ENCODE peak calls at places on chromosome 7, in six cellular contexts. One of them, this sample, is unnamed.

GRCh38 chr7:86976958-86977357 is 82.5 kb downstream of the ELAPOR2 start:
- DNase-seq in colonic mucosa: no peak
- DNase-seq in psoas muscle: no peak
- DNase-seq in SJCRH30: no peak
- DNase-seq in upper lobe of right lung: no peak
- DNase-seq in cardiac muscle cell: no peak
- DNase-seq in this sample: no peak

GRCh38 chr7:149713731-149714068 is 59.7 kb downstream of the ZNF467 start:
- DNase-seq in colonic mucosa: no peak
- DNase-seq in SJCRH30: no peak
- DNase-seq in psoas muscle: no peak
- DNase-seq in upper lobe of right lung: peak
- DNase-seq in cardiac muscle cell: no peak
- DNase-seq in this sample: no peak

GRCh38 chr7:145848691-145849090 is 267.9 kb upstream of the CNTNAP2 start:
- DNase-seq in colonic mucosa: no peak
- DNase-seq in psoas muscle: no peak
- DNase-seq in cardiac muscle cell: peak
- DNase-seq in SJCRH30: peak
- DNase-seq in upper lobe of right lung: no peak
- DNase-seq in this sample: no peak

GRCh38 chr7:98021588-98022351 is 31.8 kb upstream of the OCM2 start:
- DNase-seq in psoas muscle: peak
- DNase-seq in upper lobe of right lung: peak
- DNase-seq in colonic mucosa: peak
- DNase-seq in cardiac muscle cell: peak
- DNase-seq in SJCRH30: peak
- DNase-seq in this sample: peak

GRCh38 chr7:73652541-73652949 is 15.1 kb upstream of the VPS37D start:
- DNase-seq in SJCRH30: no peak
- DNase-seq in cardiac muscle cell: no peak
- DNase-seq in upper lobe of right lung: no peak
- DNase-seq in colonic mucosa: no peak
- DNase-seq in psoas muscle: no peak
- DNase-seq in this sample: no peak

GRCh38 chr7:45182856-45183710 is 25.5 kb downstream of the RAMP3 start:
- DNase-seq in cardiac muscle cell: no peak
- DNase-seq in SJCRH30: no peak
- DNase-seq in psoas muscle: no peak
- DNase-seq in upper lobe of right lung: peak
- DNase-seq in colonic mucosa: no peak
- DNase-seq in this sample: no peak

GRCh38 chr7:139695616-139696015 is 82.2 kb downstream of the HIPK2 start:
- DNase-seq in colonic mucosa: no peak
- DNase-seq in psoas muscle: no peak
- DNase-seq in SJCRH30: no peak
- DNase-seq in cardiac muscle cell: no peak
- DNase-seq in upper lobe of right lung: no peak
- DNase-seq in this sample: no peak

GRCh38 chr7:131139462-131139861 is 188.2 kb upstream of the MKLN1 start:
- DNase-seq in psoas muscle: no peak
- DNase-seq in upper lobe of right lung: no peak
- DNase-seq in cardiac muscle cell: no peak
- DNase-seq in SJCRH30: no peak
- DNase-seq in colonic mucosa: no peak
- DNase-seq in this sample: no peak

GRCh38 chr7:129315916-129316315 is 91.1 kb downstream of the AHCYL2 start:
- DNase-seq in colonic mucosa: no peak
- DNase-seq in cardiac muscle cell: peak
- DNase-seq in psoas muscle: peak
- DNase-seq in upper lobe of right lung: no peak
- DNase-seq in SJCRH30: peak
- DNase-seq in this sample: no peak

GRCh38 chr7:112994666-112995065 is 92.0 kb downstream of the GPR85 start:
- DNase-seq in SJCRH30: no peak
- DNase-seq in cardiac muscle cell: no peak
- DNase-seq in colonic mucosa: no peak
- DNase-seq in upper lobe of right lung: no peak
- DNase-seq in psoas muscle: no peak
- DNase-seq in this sample: no peak

GRCh38 chr7:45687185-45687560 is 113.0 kb downstream of the ADCY1 start:
- DNase-seq in psoas muscle: no peak
- DNase-seq in colonic mucosa: peak
- DNase-seq in SJCRH30: no peak
- DNase-seq in upper lobe of right lung: peak
- DNase-seq in cardiac muscle cell: no peak
- DNase-seq in this sample: no peak

GRCh38 chr7:8015095-8015745 is 46.6 kb downstream of the GLCCI1 start:
- DNase-seq in SJCRH30: no peak
- DNase-seq in colonic mucosa: no peak
- DNase-seq in upper lobe of right lung: no peak
- DNase-seq in cardiac muscle cell: no peak
- DNase-seq in psoas muscle: no peak
- DNase-seq in this sample: no peak

GRCh38 chr7:4010206-4010605 is 671.9 kb upstream of the FOXK1 start:
- DNase-seq in psoas muscle: no peak
- DNase-seq in upper lobe of right lung: no peak
- DNase-seq in SJCRH30: no peak
- DNase-seq in colonic mucosa: no peak
- DNase-seq in cardiac muscle cell: no peak
- DNase-seq in this sample: no peak

GRCh38 chr7:132249591-132249971 is 326.7 kb downstream of the PLXNA4 start:
- DNase-seq in colonic mucosa: peak
- DNase-seq in SJCRH30: peak
- DNase-seq in psoas muscle: no peak
- DNase-seq in cardiac muscle cell: peak
- DNase-seq in upper lobe of right lung: no peak
- DNase-seq in this sample: no peak

GRCh38 chr7:144720139-144720538 is 115.7 kb downstream of the TPK1 start:
- DNase-seq in colonic mucosa: no peak
- DNase-seq in psoas muscle: no peak
- DNase-seq in cardiac muscle cell: no peak
- DNase-seq in SJCRH30: no peak
- DNase-seq in upper lobe of right lung: no peak
- DNase-seq in this sample: no peak

GRCh38 chr7:69597278-69598076 is 798 bp upstream of the AUTS2 start:
- DNase-seq in SJCRH30: peak
- DNase-seq in upper lobe of right lung: peak
- DNase-seq in psoas muscle: peak
- DNase-seq in cardiac muscle cell: peak
- DNase-seq in colonic mucosa: peak
- DNase-seq in this sample: no peak

GRCh38 chr7:23276381-23276780 is 22.8 kb upstream of the MALSU1 start:
- DNase-seq in upper lobe of right lung: no peak
- DNase-seq in psoas muscle: no peak
- DNase-seq in SJCRH30: peak
- DNase-seq in cardiac muscle cell: no peak
- DNase-seq in colonic mucosa: no peak
- DNase-seq in this sample: no peak

GRCh38 chr7:158082761-158083160 is 504.9 kb downstream of the PTPRN2 start:
- DNase-seq in psoas muscle: no peak
- DNase-seq in cardiac muscle cell: no peak
- DNase-seq in colonic mucosa: no peak
- DNase-seq in upper lobe of right lung: peak
- DNase-seq in SJCRH30: no peak
- DNase-seq in this sample: no peak

GRCh38 chr7:35727571-35727970 is 32.6 kb upstream of the HERPUD2 start:
- DNase-seq in upper lobe of right lung: no peak
- DNase-seq in SJCRH30: no peak
- DNase-seq in cardiac muscle cell: no peak
- DNase-seq in psoas muscle: no peak
- DNase-seq in colonic mucosa: no peak
- DNase-seq in this sample: no peak

GRCh38 chr7:69564454-69565417 is 33.5 kb upstream of the AUTS2 start:
- DNase-seq in SJCRH30: peak
- DNase-seq in colonic mucosa: no peak
- DNase-seq in psoas muscle: no peak
- DNase-seq in cardiac muscle cell: peak
- DNase-seq in upper lobe of right lung: no peak
- DNase-seq in this sample: no peak

GRCh38 chr7:140074780-140075179 is 12.0 kb upstream of the PARP12 start:
- DNase-seq in psoas muscle: no peak
- DNase-seq in cardiac muscle cell: no peak
- DNase-seq in upper lobe of right lung: no peak
- DNase-seq in SJCRH30: no peak
- DNase-seq in colonic mucosa: no peak
- DNase-seq in this sample: no peak

GRCh38 chr7:6513541-6513940 is 37.7 kb downstream of the GRID2IP start:
- DNase-seq in SJCRH30: no peak
- DNase-seq in colonic mucosa: no peak
- DNase-seq in psoas muscle: no peak
- DNase-seq in upper lobe of right lung: no peak
- DNase-seq in cardiac muscle cell: no peak
- DNase-seq in this sample: no peak

GRCh38 chr7:832292-832967 is at the start of gene SUN1:
- DNase-seq in colonic mucosa: no peak
- DNase-seq in psoas muscle: no peak
- DNase-seq in SJCRH30: no peak
- DNase-seq in upper lobe of right lung: no peak
- DNase-seq in cardiac muscle cell: peak
- DNase-seq in this sample: no peak

GRCh38 chr7:832968-833424 is 720 bp downstream of the SUN1 start:
- DNase-seq in colonic mucosa: no peak
- DNase-seq in upper lobe of right lung: no peak
- DNase-seq in SJCRH30: no peak
- DNase-seq in cardiac muscle cell: no peak
- DNase-seq in psoas muscle: no peak
- DNase-seq in this sample: no peak

GRCh38 chr7:833601-834258 is 1.5 kb downstream of the SUN1 start:
- DNase-seq in cardiac muscle cell: no peak
- DNase-seq in colonic mucosa: no peak
- DNase-seq in SJCRH30: no peak
- DNase-seq in upper lobe of right lung: no peak
- DNase-seq in psoas muscle: no peak
- DNase-seq in this sample: no peak

GRCh38 chr7:830069-830468 is 2.2 kb upstream of the SUN1 start:
- DNase-seq in SJCRH30: no peak
- DNase-seq in cardiac muscle cell: no peak
- DNase-seq in upper lobe of right lung: no peak
- DNase-seq in colonic mucosa: no peak
- DNase-seq in psoas muscle: no peak
- DNase-seq in this sample: no peak

GRCh38 chr7:831596-832291 is 532 bp upstream of the SUN1 start:
- DNase-seq in cardiac muscle cell: peak
- DNase-seq in psoas muscle: no peak
- DNase-seq in SJCRH30: no peak
- DNase-seq in upper lobe of right lung: no peak
- DNase-seq in colonic mucosa: no peak
- DNase-seq in this sample: peak
- H3K4me3 ChIP-seq in cardiac muscle cell: no peak
- H3K4me3 ChIP-seq in psoas muscle: peak
- H3K4me3 ChIP-seq in SJCRH30: no peak
- H3K4me3 ChIP-seq in upper lobe of right lung: peak
- H3K4me3 ChIP-seq in colonic mucosa: no peak
- H3K4me3 ChIP-seq in this sample: peak

GRCh38 chr7:101133621-101134398 is 6.9 kb downstream of the SERPINE1 start:
- DNase-seq in colonic mucosa: no peak
- DNase-seq in SJCRH30: no peak
- DNase-seq in upper lobe of right lung: no peak
- DNase-seq in psoas muscle: no peak
- DNase-seq in cardiac muscle cell: no peak
- DNase-seq in this sample: no peak
- H3K27ac ChIP-seq in colonic mucosa: no peak
- H3K27ac ChIP-seq in SJCRH30: no peak
- H3K27ac ChIP-seq in upper lobe of right lung: no peak
- H3K27ac ChIP-seq in psoas muscle: no peak
- H3K27ac ChIP-seq in cardiac muscle cell: no peak
- H3K27ac ChIP-seq in this sample: peak

GRCh38 chr7:88307841-88308240 is 1.1 kb upstream of the STEAP4 start:
- DNase-seq in SJCRH30: no peak
- DNase-seq in psoas muscle: no peak
- DNase-seq in cardiac muscle cell: no peak
- DNase-seq in upper lobe of right lung: no peak
- DNase-seq in colonic mucosa: no peak
- DNase-seq in this sample: no peak

GRCh38 chr7:88309845-88310244 is 3.2 kb upstream of the STEAP4 start:
- DNase-seq in cardiac muscle cell: no peak
- DNase-seq in SJCRH30: peak
- DNase-seq in psoas muscle: no peak
- DNase-seq in colonic mucosa: no peak
- DNase-seq in upper lobe of right lung: no peak
- DNase-seq in this sample: no peak

GRCh38 chr7:88307412-88307811 is 718 bp upstream of the STEAP4 start:
- DNase-seq in psoas muscle: peak
- DNase-seq in SJCRH30: no peak
- DNase-seq in upper lobe of right lung: no peak
- DNase-seq in colonic mucosa: no peak
- DNase-seq in cardiac muscle cell: no peak
- DNase-seq in this sample: no peak

GRCh38 chr7:88305044-88305443 is 1.6 kb downstream of the STEAP4 start:
- DNase-seq in psoas muscle: no peak
- DNase-seq in upper lobe of right lung: no peak
- DNase-seq in cardiac muscle cell: no peak
- DNase-seq in SJCRH30: no peak
- DNase-seq in colonic mucosa: no peak
- DNase-seq in this sample: no peak

DNA sequence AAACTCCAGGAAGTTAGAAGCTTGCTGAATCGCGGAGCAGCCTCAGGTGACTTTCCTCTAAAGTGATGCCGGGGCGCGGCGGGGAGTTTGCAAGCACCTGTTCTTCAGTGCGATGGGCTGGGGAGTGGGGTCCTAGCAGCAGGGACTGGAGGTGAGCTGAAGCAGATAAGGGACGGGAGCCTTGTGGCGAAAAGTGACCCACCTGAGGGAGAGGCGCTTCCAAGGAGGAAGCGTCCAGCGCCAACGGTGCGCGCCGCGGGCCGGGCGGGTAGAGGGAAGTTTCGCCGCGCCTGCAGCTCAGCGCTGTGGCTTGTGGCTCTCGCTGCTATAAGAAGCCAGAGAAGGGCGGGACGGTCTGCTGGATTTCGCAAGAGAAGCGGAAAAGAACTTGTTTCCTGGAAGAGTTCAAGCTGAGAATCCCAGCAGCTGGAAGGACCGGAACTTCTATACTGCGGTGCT is at the start of gene STEAP4:
- DNase-seq in cardiac muscle cell: peak
- DNase-seq in upper lobe of right lung: peak
- DNase-seq in colonic mucosa: peak
- DNase-seq in psoas muscle: peak
- DNase-seq in SJCRH30: no peak
- DNase-seq in this sample: no peak
- H3K4me3 ChIP-seq in cardiac muscle cell: peak
- H3K4me3 ChIP-seq in upper lobe of right lung: peak
- H3K4me3 ChIP-seq in colonic mucosa: peak
- H3K4me3 ChIP-seq in psoas muscle: peak
- H3K4me3 ChIP-seq in SJCRH30: no peak
- H3K4me3 ChIP-seq in this sample: no peak

DNA sequence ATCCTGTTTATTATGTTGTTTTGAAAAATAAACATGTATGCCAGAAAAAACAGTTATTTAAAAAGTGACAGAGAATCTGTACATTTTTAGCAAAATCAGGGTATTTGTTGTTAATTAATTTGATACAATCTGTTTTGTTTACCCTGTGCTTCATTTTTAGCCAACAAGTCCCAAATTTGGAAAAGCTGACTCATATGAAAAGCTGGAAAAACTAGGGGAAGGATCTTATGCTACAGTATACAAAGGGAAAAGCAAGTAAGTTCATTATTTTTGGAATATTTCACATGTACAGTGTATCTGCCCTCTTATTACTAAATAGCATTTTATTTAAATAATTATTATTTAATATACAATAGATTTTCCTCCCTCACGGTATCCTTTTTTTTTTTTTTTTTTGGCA is 151.4 kb downstream of the CDK14 start:
- DNase-seq in SJCRH30: no peak
- DNase-seq in psoas muscle: no peak
- DNase-seq in upper lobe of right lung: no peak
- DNase-seq in colonic mucosa: no peak
- DNase-seq in cardiac muscle cell: no peak
- DNase-seq in this sample: no peak
- H3K27ac ChIP-seq in SJCRH30: no peak
- H3K27ac ChIP-seq in psoas muscle: no peak
- H3K27ac ChIP-seq in upper lobe of right lung: no peak
- H3K27ac ChIP-seq in colonic mucosa: no peak
- H3K27ac ChIP-seq in cardiac muscle cell: no peak
- H3K27ac ChIP-seq in this sample: no peak